ENCODE peak calls at places on chromosomes 1 and 21, in nine cellular contexts. B is GM12878, N is SK-N-SH, K is transverse colon, R is ovary, I is stomach, O is A549, F is suprapubic skin, U is K562. E is an unnamed sample. For H3K4me1, the result is how much of the 10 kb centered on the place peaks cover.

GRCh38 chr1:75632350-75632949 is 21.5 kb upstream of the SLC44A5 start:
- DNase-seq in R (no peak), B (no peak), K (no peak), N (peak), U (peak), F (no peak), I (no peak), O (peak), E (no peak)

GRCh38 chr1:23650344-23650990 is 41.1 kb upstream of the RPL11 start:
- DNase-seq in B (no peak), K (no peak), N (no peak), F (no peak), I (no peak), R (no peak), U (no peak), O (no peak), E (no peak)

GRCh38 chr1:178529364-178530036 is 16.6 kb downstream of the TEX35 start:
- DNase-seq in I (no peak), K (no peak), N (no peak), F (peak), O (no peak), U (no peak), B (no peak), R (no peak), E (no peak)

GRCh38 chr1:232509570-232509969 is 120.4 kb downstream of the SIPA1L2 start:
- DNase-seq in O (no peak), I (no peak), K (no peak), N (no peak), U (no peak), B (no peak), F (no peak), R (no peak), E (no peak)

GRCh38 chr21:41565550-41565949 is 57.6 kb upstream of the TMPRSS2 start:
- DNase-seq in B (no peak), O (no peak), F (no peak), U (no peak), I (no peak), K (peak), N (no peak), R (no peak), E (no peak)

GRCh38 chr1:81410919-81411318 is 389.8 kb upstream of the ADGRL2 start:
- DNase-seq in O (no peak), I (no peak), B (no peak), R (no peak), N (no peak), K (no peak), U (no peak), F (no peak), E (no peak)

GRCh38 chr1:214337536-214337935 is 56.6 kb downstream of the SMYD2 start:
- DNase-seq in U (no peak), O (no peak), F (no peak), I (no peak), N (no peak), K (no peak), R (no peak), B (no peak), E (no peak)

GRCh38 chr1:64733576-64734288 is 11.1 kb upstream of the RAVER2 start:
- DNase-seq in R (no peak), U (no peak), K (no peak), F (no peak), B (no peak), N (no peak), I (no peak), O (no peak), E (no peak)

GRCh38 chr1:52603301-52603675 is 1.1 kb downstream of the GPX7 start:
- DNase-seq in O (no peak), N (peak), K (no peak), B (no peak), F (no peak), I (no peak), R (peak), U (no peak), E (no peak)

GRCh38 chr1:207644479-207644851 is 468 bp upstream of the CR1L start:
- DNase-seq in U (no peak), F (no peak), K (no peak), R (no peak), O (no peak), N (no peak), B (no peak), I (no peak), E (no peak)

GRCh38 chr1:245225267-245225666 is 70.5 kb downstream of the KIF26B start:
- DNase-seq in B (no peak), N (no peak), K (no peak), O (no peak), F (no peak), U (no peak), R (no peak), I (no peak), E (no peak)

GRCh38 chr1:201001962-201002361 is 21.6 kb downstream of the KIF21B start:
- DNase-seq in N (no peak), B (no peak), O (no peak), U (no peak), K (no peak), F (no peak), R (no peak), I (no peak), E (no peak)
- TF ChIP-seq EP300 in N (no peak), B (no peak), O (no peak), U (no peak), K (no peak), F (no peak), R (no peak), I (no peak), E (no peak)

GRCh38 chr1:201561195-201561564 is 22.3 kb downstream of the NAV1 start:
- DNase-seq in N (no peak), O (no peak), R (no peak), B (no peak), F (no peak), K (no peak), I (no peak), U (no peak), E (no peak)
- H3K4me1 ChIP-seq in N (half or more), O (under half), R (under half), B (under half), F (under half), K (under half), I (under half), U (under half), E (half or more)

DNA sequence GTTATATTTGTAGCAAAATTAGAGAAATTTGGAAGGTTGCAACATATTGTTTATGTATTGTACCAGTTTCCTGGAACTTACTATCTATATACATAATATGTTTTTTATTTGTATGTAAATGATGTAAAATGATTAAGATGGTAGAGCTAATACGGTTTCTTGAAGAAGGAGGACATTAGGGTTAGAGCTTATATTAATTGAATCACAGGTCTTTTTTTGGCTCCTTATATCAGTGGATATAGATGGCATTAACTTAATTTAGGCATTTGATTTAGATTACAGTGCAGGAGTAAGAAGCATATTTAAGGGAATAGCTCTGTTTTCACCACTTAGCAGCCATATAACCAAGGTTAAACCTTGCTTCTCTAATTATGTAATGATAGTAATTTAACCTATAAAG is 357.7 kb downstream of the USP25 start:
- DNase-seq in F (no peak), R (no peak), O (no peak), N (no peak), U (no peak), K (no peak), I (no peak), B (no peak), E (no peak)
- H3K4me3 ChIP-seq in F (no peak), R (no peak), O (no peak), N (no peak), U (no peak), K (no peak), I (no peak), B (no peak), E (no peak)

DNA sequence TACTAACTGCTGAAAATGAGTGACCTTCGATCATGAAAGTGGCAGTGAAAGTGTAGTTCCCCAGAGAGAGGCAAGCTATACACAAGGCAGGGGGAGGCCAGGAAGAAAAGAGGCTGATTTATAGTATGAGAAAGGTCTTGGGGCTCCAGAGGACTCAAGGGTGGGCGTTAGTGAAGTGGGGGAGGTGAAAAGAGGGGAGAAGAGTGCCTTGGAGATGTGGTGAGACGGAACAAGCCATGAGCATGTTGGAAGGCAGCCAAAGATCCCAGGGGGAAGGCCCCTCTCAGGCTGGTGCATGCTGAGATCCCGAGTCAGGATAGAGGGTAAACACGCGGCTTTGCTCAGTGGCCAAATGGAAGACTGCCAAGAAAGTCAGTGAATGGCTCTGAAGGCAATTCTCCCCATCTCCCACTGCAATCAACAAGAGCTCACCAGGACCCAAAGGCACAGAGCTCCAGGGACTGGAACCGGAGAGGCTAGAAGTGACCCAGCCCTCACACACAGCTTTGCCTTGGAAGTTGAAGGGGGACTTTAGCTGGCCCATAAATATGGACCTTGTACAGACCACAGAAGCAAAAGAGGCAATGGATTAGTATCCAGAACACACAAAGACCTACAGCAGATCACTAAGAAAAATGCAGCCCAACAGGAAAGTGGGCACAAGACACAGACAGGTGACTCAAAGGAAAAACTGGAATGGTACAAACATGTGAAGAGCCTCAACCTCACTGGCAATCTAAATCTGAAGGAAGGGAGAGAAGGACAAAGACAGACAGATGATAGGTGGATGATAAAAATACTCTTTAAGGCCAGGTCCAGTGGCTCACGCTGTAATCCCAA is 49.6 kb downstream of the HSF2BP start:
- DNase-seq in U (no peak), F (no peak), R (no peak), K (peak), B (no peak), O (no peak), N (peak), I (peak), E (no peak)
- TF ChIP-seq EP300 in U (no peak), F (no peak), R (no peak), K (no peak), B (no peak), O (peak), N (peak), I (no peak), E (no peak)

GRCh38 chr1:167996266-167996665 is 59.4 kb upstream of the MPC2 start:
- DNase-seq in K (no peak), B (peak), I (no peak), O (no peak), U (no peak), N (no peak), R (no peak), F (no peak), E (no peak)
- H3K4me1 ChIP-seq in K (under half), B (under half), I (under half), O (under half), U (under half), N (under half), R (under half), F (under half), E (under half)

GRCh38 chr1:163275222-163275621 is 46.5 kb upstream of the NUF2 start:
- DNase-seq in F (no peak), N (no peak), B (no peak), U (peak), R (no peak), I (no peak), K (no peak), O (no peak), E (no peak)

GRCh38 chr1:163273766-163274441 is 47.9 kb upstream of the NUF2 start:
- DNase-seq in K (no peak), N (no peak), O (no peak), B (no peak), F (no peak), U (no peak), I (no peak), R (no peak), E (no peak)

GRCh38 chr1:163278602-163279001 is 43.2 kb upstream of the NUF2 start:
- DNase-seq in O (no peak), U (no peak), F (no peak), R (no peak), N (no peak), B (no peak), K (no peak), I (no peak), E (no peak)
- H3K4me3 ChIP-seq in O (no peak), U (no peak), F (no peak), R (no peak), N (no peak), B (no peak), K (no peak), I (no peak), E (no peak)

DNA sequence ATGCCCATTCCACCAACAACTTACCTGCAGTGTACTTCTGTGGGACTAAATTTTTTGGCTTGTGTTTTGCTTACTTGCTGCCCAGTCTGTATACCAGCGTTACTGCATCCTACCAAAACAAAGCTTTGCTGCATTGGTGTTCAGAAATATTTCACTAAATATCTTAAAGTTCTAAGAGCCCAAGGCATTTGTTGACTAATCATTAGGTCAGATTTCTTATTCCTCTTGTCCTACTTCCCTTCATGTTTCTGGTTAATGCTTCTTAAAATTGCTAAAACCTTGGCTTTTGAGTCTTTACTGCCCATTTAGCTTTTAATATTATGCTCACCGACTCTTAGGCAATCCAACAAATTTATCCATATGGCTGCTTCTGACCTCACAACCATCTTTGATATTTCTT is 161.8 kb downstream of the DPYD start:
- DNase-seq in F (no peak), O (no peak), B (no peak), I (no peak), U (no peak), N (no peak), R (no peak), K (no peak), E (no peak)
- TF ChIP-seq EP300 in F (no peak), O (no peak), B (no peak), I (no peak), U (no peak), N (no peak), R (no peak), K (no peak), E (no peak)

GRCh38 chr1:93672477-93673158 is 9.0 kb downstream of the BCAR3 start:
- DNase-seq in N (no peak), F (no peak), B (no peak), U (no peak), R (peak), I (peak), O (no peak), K (no peak), E (no peak)

GRCh38 chr1:93671090-93671743 is 10.4 kb downstream of the BCAR3 start:
- DNase-seq in K (no peak), F (no peak), N (no peak), U (no peak), O (no peak), B (no peak), R (no peak), I (no peak), E (no peak)

GRCh38 chr1:93670141-93670540 is 11.5 kb downstream of the BCAR3 start:
- DNase-seq in R (peak), O (no peak), I (peak), B (no peak), U (no peak), F (no peak), N (no peak), K (no peak), E (no peak)

GRCh38 chr1:93673159-93673657 is 8.4 kb downstream of the BCAR3 start:
- DNase-seq in K (no peak), U (no peak), O (no peak), R (no peak), F (no peak), N (peak), I (no peak), B (no peak), E (no peak)

GRCh38 chr1:93672069-93672468 is 9.6 kb downstream of the BCAR3 start:
- DNase-seq in I (peak), O (peak), K (peak), N (no peak), U (peak), R (peak), F (no peak), B (no peak), E (peak)
- H3K4me1 ChIP-seq in I (half or more), O (half or more), K (under half), N (half or more), U (under half), R (under half), F (half or more), B (under half), E (under half)

GRCh38 chr1:239448911-239449310 is 62.5 kb downstream of the CHRM3 start:
- DNase-seq in R (no peak), U (no peak), O (no peak), I (no peak), N (no peak), B (no peak), K (no peak), F (no peak), E (no peak)
- H3K4me3 ChIP-seq in R (no peak), U (no peak), O (no peak), I (no peak), N (no peak), B (no peak), K (no peak), F (no peak), E (no peak)

E was measured in tibial nerve.